ENCODE peak calls at places on chromosomes 4 and X, in seven cellular contexts. H is fibroblast of mammary gland; W is D341Med; L is head of caudate nucleus; T is iris pigment epithelial cell; N is SK-N-DZ; I is effector CD4-positive, alpha-beta T cell. B is an unnamed sample.

GRCh38 chr4:3790006-3790561 is 23.9 kb downstream of the ADRA2C start:
- DNase-seq in H (no peak), W (no peak), L (no peak), T (no peak), N (no peak), I (no peak), B (no peak)

GRCh38 chr4:84578540-84579409 is 4.2 kb upstream of the CDS1 start:
- DNase-seq in H (peak; percentile 68), W (peak; percentile 30), L (peak; percentile 27), T (peak; percentile 68), N (peak; percentile 20), I (no peak), B (peak; percentile 74)

GRCh38 chrX:133473451-133473850 is 58.2 kb upstream of the GPC4 start:
- DNase-seq in H (peak; percentile 27), W (no peak), L (no peak), T (no peak), N (no peak), I (no peak), B (no peak)

GRCh38 chrX:153398275-153398960 is 2.7 kb downstream of the PNMA6E start:
- DNase-seq in H (no peak), W (no peak), L (no peak), T (no peak), N (no peak), I (no peak), B (no peak)

GRCh38 chrX:154142386-154142785 is 1.7 kb upstream of the OPN1LW start:
- DNase-seq in H (no peak), W (no peak), L (no peak), T (no peak), N (no peak), I (no peak), B (no peak)

GRCh38 chrX:1401611-1402430 is 9.9 kb upstream of the SLC25A6 start:
- DNase-seq in H (no peak), W (peak; percentile 21), L (no peak), T (no peak), N (no peak), I (no peak), B (no peak)

GRCh38 chr4:153589703-153590595 is 94.1 kb upstream of the TLR2 start:
- DNase-seq in H (no peak), W (no peak), L (no peak), T (no peak), N (no peak), I (no peak), B (no peak)

GRCh38 chr4:131304686-131305085 is 1844.4 kb upstream of the PCDH10 start:
- DNase-seq in H (no peak), W (no peak), L (no peak), T (peak; percentile 4), N (no peak), I (no peak), B (no peak)